ENCODE peak calls at places on chromosomes 3 and 15, in ten cellular contexts. One of them, this sample, is unnamed. For H3K27me3, the result is how much of the 10 kb centered on the place peaks cover.

GRCh38 chr15:70195808-70196304 is 98.1 kb upstream of the TLE3 start:
- DNase-seq in ovary: peak
- DNase-seq in esophagus squamous epithelium: no peak
- DNase-seq in stomach: peak
- DNase-seq in AG04450: peak
- DNase-seq in GM23248: peak
- DNase-seq in CD8-positive, alpha-beta memory T cell: no peak
- DNase-seq in dorsolateral prefrontal cortex: peak
- DNase-seq in transverse colon: peak
- DNase-seq in uterus: peak
- DNase-seq in this sample: no peak

GRCh38 chr3:15845475-15845874 is 47.7 kb upstream of the ANKRD28 start:
- DNase-seq in uterus: no peak
- DNase-seq in ovary: no peak
- DNase-seq in dorsolateral prefrontal cortex: no peak
- DNase-seq in transverse colon: no peak
- DNase-seq in esophagus squamous epithelium: no peak
- DNase-seq in CD8-positive, alpha-beta memory T cell: no peak
- DNase-seq in GM23248: no peak
- DNase-seq in AG04450: no peak
- DNase-seq in stomach: no peak
- DNase-seq in this sample: no peak

GRCh38 chr15:91890614-91891013 is 37.1 kb downstream of the SLCO3A1 start:
- DNase-seq in GM23248: peak
- DNase-seq in dorsolateral prefrontal cortex: no peak
- DNase-seq in transverse colon: no peak
- DNase-seq in AG04450: no peak
- DNase-seq in CD8-positive, alpha-beta memory T cell: no peak
- DNase-seq in ovary: no peak
- DNase-seq in uterus: no peak
- DNase-seq in esophagus squamous epithelium: no peak
- DNase-seq in stomach: no peak
- DNase-seq in this sample: no peak

GRCh38 chr3:50189274-50189673 is 2.1 kb upstream of the GNAT1 start:
- DNase-seq in AG04450: peak
- DNase-seq in CD8-positive, alpha-beta memory T cell: no peak
- DNase-seq in dorsolateral prefrontal cortex: peak
- DNase-seq in ovary: peak
- DNase-seq in stomach: peak
- DNase-seq in GM23248: peak
- DNase-seq in uterus: peak
- DNase-seq in esophagus squamous epithelium: no peak
- DNase-seq in transverse colon: peak
- DNase-seq in this sample: peak

GRCh38 chr3:195893516-195893915 is 14.8 kb downstream of the TNK2 start:
- DNase-seq in GM23248: no peak
- DNase-seq in CD8-positive, alpha-beta memory T cell: no peak
- DNase-seq in esophagus squamous epithelium: no peak
- DNase-seq in uterus: no peak
- DNase-seq in stomach: no peak
- DNase-seq in dorsolateral prefrontal cortex: peak
- DNase-seq in ovary: no peak
- DNase-seq in AG04450: no peak
- DNase-seq in transverse colon: no peak
- DNase-seq in this sample: no peak

GRCh38 chr3:177818712-177819111 is 621.4 kb upstream of the TBL1XR1 start:
- DNase-seq in uterus: no peak
- DNase-seq in dorsolateral prefrontal cortex: no peak
- DNase-seq in transverse colon: no peak
- DNase-seq in stomach: no peak
- DNase-seq in ovary: no peak
- DNase-seq in GM23248: no peak
- DNase-seq in CD8-positive, alpha-beta memory T cell: no peak
- DNase-seq in esophagus squamous epithelium: no peak
- DNase-seq in AG04450: no peak
- DNase-seq in this sample: no peak

GRCh38 chr15:74062671-74063070 is 19.7 kb downstream of the GOLGA6A start:
- DNase-seq in AG04450: no peak
- DNase-seq in GM23248: no peak
- DNase-seq in transverse colon: no peak
- DNase-seq in esophagus squamous epithelium: no peak
- DNase-seq in dorsolateral prefrontal cortex: no peak
- DNase-seq in uterus: no peak
- DNase-seq in ovary: no peak
- DNase-seq in CD8-positive, alpha-beta memory T cell: no peak
- DNase-seq in stomach: no peak
- DNase-seq in this sample: no peak

GRCh38 chr3:147411235-147411607 is 2.1 kb downstream of the ZIC1 start:
- DNase-seq in ovary: no peak
- DNase-seq in transverse colon: no peak
- DNase-seq in CD8-positive, alpha-beta memory T cell: no peak
- DNase-seq in esophagus squamous epithelium: no peak
- DNase-seq in dorsolateral prefrontal cortex: no peak
- DNase-seq in stomach: no peak
- DNase-seq in GM23248: peak
- DNase-seq in uterus: no peak
- DNase-seq in AG04450: no peak
- DNase-seq in this sample: no peak

GRCh38 chr3:136783708-136784191 is 31.6 kb upstream of the STAG1 start:
- DNase-seq in transverse colon: no peak
- DNase-seq in CD8-positive, alpha-beta memory T cell: no peak
- DNase-seq in uterus: no peak
- DNase-seq in ovary: no peak
- DNase-seq in dorsolateral prefrontal cortex: no peak
- DNase-seq in AG04450: no peak
- DNase-seq in esophagus squamous epithelium: no peak
- DNase-seq in GM23248: peak
- DNase-seq in stomach: no peak
- DNase-seq in this sample: no peak

GRCh38 chr15:75861750-75862402 is 18.6 kb downstream of the UBE2Q2 start:
- DNase-seq in uterus: no peak
- DNase-seq in transverse colon: no peak
- DNase-seq in stomach: no peak
- DNase-seq in dorsolateral prefrontal cortex: no peak
- DNase-seq in AG04450: no peak
- DNase-seq in esophagus squamous epithelium: no peak
- DNase-seq in ovary: no peak
- DNase-seq in CD8-positive, alpha-beta memory T cell: no peak
- DNase-seq in GM23248: peak
- DNase-seq in this sample: no peak

DNA sequence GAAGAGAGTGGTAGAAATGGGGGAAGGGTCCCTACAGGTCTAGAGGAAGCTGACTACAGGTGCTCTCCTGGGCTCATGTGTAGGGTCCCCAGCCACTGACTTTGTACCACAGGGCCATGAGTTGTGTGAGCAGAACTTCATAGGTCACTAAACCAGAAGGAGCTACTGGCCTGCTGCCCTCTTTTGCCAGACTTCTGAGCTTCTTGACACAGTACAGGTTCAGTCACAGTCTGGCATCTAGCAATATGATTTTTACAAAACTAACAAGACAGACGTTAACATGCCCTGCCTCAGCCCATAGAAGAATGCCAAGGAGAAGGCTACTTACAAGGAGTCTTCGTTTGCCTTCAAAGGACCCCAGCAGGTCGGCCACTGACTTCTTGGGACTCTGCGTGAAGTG is 3.2 kb downstream of the CCDC80 start:
- DNase-seq in uterus: peak
- DNase-seq in GM23248: peak
- DNase-seq in CD8-positive, alpha-beta memory T cell: no peak
- DNase-seq in transverse colon: no peak
- DNase-seq in esophagus squamous epithelium: no peak
- DNase-seq in AG04450: no peak
- DNase-seq in ovary: no peak
- DNase-seq in stomach: no peak
- DNase-seq in dorsolateral prefrontal cortex: no peak
- DNase-seq in this sample: no peak
- H3K4me3 ChIP-seq in uterus: peak
- H3K4me3 ChIP-seq in GM23248: peak
- H3K4me3 ChIP-seq in CD8-positive, alpha-beta memory T cell: no peak
- H3K4me3 ChIP-seq in transverse colon: no peak
- H3K4me3 ChIP-seq in esophagus squamous epithelium: peak
- H3K4me3 ChIP-seq in AG04450: peak
- H3K4me3 ChIP-seq in ovary: peak
- H3K4me3 ChIP-seq in stomach: peak
- H3K4me3 ChIP-seq in dorsolateral prefrontal cortex: no peak
- H3K4me3 ChIP-seq in this sample: no peak

DNA sequence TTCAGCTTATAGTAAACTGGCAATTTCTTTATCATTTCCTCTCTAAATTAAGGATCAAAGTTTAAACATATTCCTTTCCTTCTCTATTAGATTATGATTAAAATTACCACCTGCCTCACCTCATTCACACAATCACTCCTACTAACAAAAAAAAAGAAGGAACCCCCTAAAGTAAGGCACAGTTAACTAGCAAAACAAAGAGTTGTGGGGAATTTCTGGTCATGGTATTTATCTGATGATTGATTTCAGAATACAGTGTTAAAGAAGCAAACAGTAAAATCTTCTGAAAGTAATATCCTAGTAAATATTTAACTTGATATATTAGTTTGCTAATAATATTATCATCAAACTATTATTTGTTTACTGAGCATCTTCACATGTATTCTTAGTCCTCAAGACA is 8.8 kb downstream of the GBE1 start:
- DNase-seq in ovary: no peak
- DNase-seq in GM23248: no peak
- DNase-seq in stomach: no peak
- DNase-seq in transverse colon: no peak
- DNase-seq in esophagus squamous epithelium: no peak
- DNase-seq in dorsolateral prefrontal cortex: no peak
- DNase-seq in CD8-positive, alpha-beta memory T cell: no peak
- DNase-seq in uterus: no peak
- DNase-seq in AG04450: no peak
- DNase-seq in this sample: no peak
- H3K27me3 ChIP-seq in ovary: under half
- H3K27me3 ChIP-seq in GM23248: under half
- H3K27me3 ChIP-seq in stomach: under half
- H3K27me3 ChIP-seq in transverse colon: under half
- H3K27me3 ChIP-seq in esophagus squamous epithelium: under half
- H3K27me3 ChIP-seq in dorsolateral prefrontal cortex: under half
- H3K27me3 ChIP-seq in CD8-positive, alpha-beta memory T cell: under half
- H3K27me3 ChIP-seq in uterus: under half
- H3K27me3 ChIP-seq in AG04450: under half
- H3K27me3 ChIP-seq in this sample: under half

GRCh38 chr3:197858598-197858997 is 67.5 kb downstream of the LRCH3 start:
- DNase-seq in GM23248: no peak
- DNase-seq in ovary: no peak
- DNase-seq in CD8-positive, alpha-beta memory T cell: no peak
- DNase-seq in uterus: no peak
- DNase-seq in esophagus squamous epithelium: no peak
- DNase-seq in transverse colon: no peak
- DNase-seq in AG04450: no peak
- DNase-seq in stomach: no peak
- DNase-seq in dorsolateral prefrontal cortex: no peak
- DNase-seq in this sample: no peak
- H3K4me3 ChIP-seq in GM23248: no peak
- H3K4me3 ChIP-seq in ovary: no peak
- H3K4me3 ChIP-seq in CD8-positive, alpha-beta memory T cell: no peak
- H3K4me3 ChIP-seq in uterus: no peak
- H3K4me3 ChIP-seq in esophagus squamous epithelium: no peak
- H3K4me3 ChIP-seq in transverse colon: no peak
- H3K4me3 ChIP-seq in AG04450: no peak
- H3K4me3 ChIP-seq in stomach: no peak
- H3K4me3 ChIP-seq in dorsolateral prefrontal cortex: no peak
- H3K4me3 ChIP-seq in this sample: no peak

GRCh38 chr3:52930748-52931147 is 33.4 kb upstream of the STIMATE start:
- DNase-seq in esophagus squamous epithelium: no peak
- DNase-seq in dorsolateral prefrontal cortex: no peak
- DNase-seq in stomach: no peak
- DNase-seq in ovary: no peak
- DNase-seq in CD8-positive, alpha-beta memory T cell: no peak
- DNase-seq in uterus: no peak
- DNase-seq in GM23248: no peak
- DNase-seq in AG04450: no peak
- DNase-seq in transverse colon: no peak
- DNase-seq in this sample: no peak

GRCh38 chr3:52939600-52939999 is 42.3 kb upstream of the STIMATE start:
- DNase-seq in CD8-positive, alpha-beta memory T cell: no peak
- DNase-seq in GM23248: peak
- DNase-seq in transverse colon: no peak
- DNase-seq in uterus: no peak
- DNase-seq in AG04450: no peak
- DNase-seq in ovary: no peak
- DNase-seq in esophagus squamous epithelium: no peak
- DNase-seq in stomach: no peak
- DNase-seq in dorsolateral prefrontal cortex: no peak
- DNase-seq in this sample: no peak

GRCh38 chr3:52931328-52931727 is 34.0 kb upstream of the STIMATE start:
- DNase-seq in dorsolateral prefrontal cortex: no peak
- DNase-seq in AG04450: no peak
- DNase-seq in esophagus squamous epithelium: no peak
- DNase-seq in transverse colon: no peak
- DNase-seq in ovary: no peak
- DNase-seq in uterus: no peak
- DNase-seq in GM23248: no peak
- DNase-seq in stomach: no peak
- DNase-seq in CD8-positive, alpha-beta memory T cell: no peak
- DNase-seq in this sample: no peak

GRCh38 chr3:52931889-52932288 is 34.5 kb upstream of the STIMATE start:
- DNase-seq in CD8-positive, alpha-beta memory T cell: no peak
- DNase-seq in GM23248: no peak
- DNase-seq in uterus: no peak
- DNase-seq in stomach: no peak
- DNase-seq in esophagus squamous epithelium: no peak
- DNase-seq in ovary: no peak
- DNase-seq in dorsolateral prefrontal cortex: no peak
- DNase-seq in AG04450: no peak
- DNase-seq in transverse colon: no peak
- DNase-seq in this sample: no peak

DNA sequence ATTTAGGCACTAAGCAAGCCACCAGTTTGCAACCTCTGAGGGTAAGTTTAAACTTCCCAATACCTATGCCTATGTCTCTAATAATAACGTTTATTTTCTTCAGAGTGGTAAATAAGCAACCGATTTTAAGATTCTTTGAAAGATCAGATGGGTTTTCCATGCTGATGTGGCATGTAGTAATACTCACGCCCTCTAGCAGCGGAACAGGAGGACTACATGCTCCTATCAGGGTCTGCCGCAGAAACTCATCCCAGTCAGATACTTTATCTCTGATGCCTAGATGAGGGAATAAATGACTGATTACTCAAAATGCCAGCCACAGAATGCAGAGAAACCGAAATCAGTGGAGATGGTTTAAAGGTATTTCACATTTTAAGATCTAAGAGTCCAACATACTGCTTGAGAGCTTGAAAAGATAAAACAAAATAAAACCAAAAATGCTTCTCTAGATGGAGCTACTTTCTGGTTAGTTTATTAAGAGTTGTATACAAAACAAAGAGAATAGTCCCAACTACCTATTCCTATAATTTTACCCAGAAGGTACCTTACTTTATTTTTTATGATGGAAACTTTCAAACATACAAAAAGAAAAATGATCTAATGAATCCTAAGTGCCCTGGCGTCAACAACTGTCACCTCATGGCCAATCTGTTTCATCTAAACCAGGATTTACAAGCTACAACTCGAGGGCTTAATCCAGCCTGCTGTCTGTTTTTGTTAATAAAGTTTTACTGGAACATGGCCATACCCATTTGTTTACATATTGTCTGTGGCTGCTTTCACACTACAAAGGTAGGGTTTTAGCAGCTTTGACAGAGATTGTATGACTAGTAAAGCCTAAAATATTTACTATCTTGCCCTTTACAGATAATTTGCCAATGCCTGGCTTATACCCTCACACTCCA is 37.5 kb upstream of the STIMATE start:
- DNase-seq in stomach: peak
- DNase-seq in CD8-positive, alpha-beta memory T cell: peak
- DNase-seq in ovary: peak
- DNase-seq in esophagus squamous epithelium: no peak
- DNase-seq in AG04450: peak
- DNase-seq in dorsolateral prefrontal cortex: peak
- DNase-seq in transverse colon: peak
- DNase-seq in GM23248: peak
- DNase-seq in uterus: peak
- DNase-seq in this sample: no peak
- H3K27me3 ChIP-seq in stomach: under half
- H3K27me3 ChIP-seq in CD8-positive, alpha-beta memory T cell: under half
- H3K27me3 ChIP-seq in ovary: under half
- H3K27me3 ChIP-seq in esophagus squamous epithelium: under half
- H3K27me3 ChIP-seq in AG04450: under half
- H3K27me3 ChIP-seq in dorsolateral prefrontal cortex: under half
- H3K27me3 ChIP-seq in transverse colon: under half
- H3K27me3 ChIP-seq in GM23248: under half
- H3K27me3 ChIP-seq in uterus: under half
- H3K27me3 ChIP-seq in this sample: under half